ENCODE peak calls at places on chromosome 21, in four cellular contexts. P, R, T and W are unnamed samples.

GRCh38 chr21:35827004-35827403 is 233.3 kb downstream of the SETD4 start:
- DNase-seq in P (no peak), T (no peak), R (no peak), W (no peak)

GRCh38 chr21:35294231-35294898 is 245.3 kb upstream of the RUNX1 start:
- DNase-seq in P (no peak), R (no peak), T (no peak), W (peak; percentile 35)

GRCh38 chr21:32771134-32771523 is 426 bp downstream of the PAXBP1 start:
- DNase-seq in R (peak; percentile 70), T (peak; percentile 51), P (peak; percentile 2), W (peak; percentile 75)

GRCh38 chr21:44443891-44444285 is 11.4 kb upstream of the LRRC3 start:
- DNase-seq in R (no peak), T (no peak), P (no peak), W (no peak)

GRCh38 chr21:43869486-43870325 is 4.7 kb downstream of the AGPAT3 start:
- DNase-seq in P (no peak), R (no peak), T (no peak), W (no peak)

GRCh38 chr21:41160036-41160435 is 7.9 kb upstream of the BACE2 start:
- DNase-seq in P (no peak), R (no peak), T (no peak), W (no peak)

GRCh38 chr21:36661511-36662309 is 37.2 kb upstream of the SIM2 start:
- DNase-seq in T (peak; percentile 35), R (peak; percentile 25), P (no peak), W (peak; percentile 31)

GRCh38 chr21:44449473-44450363 is 5.6 kb upstream of the LRRC3 start:
- DNase-seq in P (no peak), R (no peak), T (no peak), W (no peak)

GRCh38 chr21:32461503-32461902 is 49.0 kb downstream of the EVA1C start:
- DNase-seq in P (no peak), T (no peak), R (no peak), W (no peak)

GRCh38 chr21:44874497-44875331 is 1.2 kb upstream of the PTTG1IP start:
- DNase-seq in P (no peak), R (peak; percentile 34), T (no peak), W (peak; percentile 67)

GRCh38 chr21:46161800-46162592 is 6.6 kb upstream of the FTCD start:
- DNase-seq in P (no peak), R (no peak), T (no peak), W (no peak)

GRCh38 chr21:42568834-42569731 is 55.4 kb downstream of the SLC37A1 start:
- DNase-seq in T (no peak), R (no peak), P (no peak), W (no peak)

GRCh38 chr21:34967509-34968289 is 81.4 kb downstream of the RUNX1 start:
- DNase-seq in R (peak; percentile 38), T (no peak), P (no peak), W (peak; percentile 4)

GRCh38 chr21:46604975-46605758 is at the start of gene S100B:
- DNase-seq in T (no peak), R (peak; percentile 25), P (no peak), W (no peak)